ENCODE peak calls at places on chromosomes 16 and 17, in eight cellular contexts. One of them, this sample, is unnamed.

GRCh38 chr17:46751425-46751824 is 67.1 kb downstream of the WNT3 start:
- DNase-seq in AG09319: no peak
- DNase-seq in prostate gland: no peak
- DNase-seq in Panc1: no peak
- DNase-seq in AG08395: no peak
- DNase-seq in cerebellar cortex: no peak
- DNase-seq in renal cortical epithelial cell: no peak
- DNase-seq in cardiac muscle cell: no peak
- DNase-seq in this sample: no peak

GRCh38 chr17:51801626-51802025 is 356.9 kb downstream of the CA10 start:
- DNase-seq in renal cortical epithelial cell: no peak
- DNase-seq in prostate gland: no peak
- DNase-seq in Panc1: no peak
- DNase-seq in cerebellar cortex: no peak
- DNase-seq in cardiac muscle cell: no peak
- DNase-seq in AG08395: no peak
- DNase-seq in AG09319: no peak
- DNase-seq in this sample: no peak

GRCh38 chr16:55184052-55184451 is 140.0 kb upstream of the IRX6 start:
- DNase-seq in Panc1: no peak
- DNase-seq in renal cortical epithelial cell: no peak
- DNase-seq in cardiac muscle cell: no peak
- DNase-seq in AG09319: no peak
- DNase-seq in prostate gland: no peak
- DNase-seq in AG08395: no peak
- DNase-seq in cerebellar cortex: no peak
- DNase-seq in this sample: no peak

GRCh38 chr17:4110152-4110551 is 32.7 kb downstream of the ZZEF1 start:
- DNase-seq in AG09319: no peak
- DNase-seq in cardiac muscle cell: peak
- DNase-seq in Panc1: no peak
- DNase-seq in renal cortical epithelial cell: no peak
- DNase-seq in AG08395: peak
- DNase-seq in prostate gland: no peak
- DNase-seq in cerebellar cortex: no peak
- DNase-seq in this sample: no peak

GRCh38 chr16:71648162-71648561 is 22.2 kb downstream of the MARVELD3 start:
- DNase-seq in Panc1: no peak
- DNase-seq in AG09319: no peak
- DNase-seq in prostate gland: no peak
- DNase-seq in cardiac muscle cell: no peak
- DNase-seq in cerebellar cortex: no peak
- DNase-seq in AG08395: no peak
- DNase-seq in renal cortical epithelial cell: no peak
- DNase-seq in this sample: no peak

GRCh38 chr17:78497115-78497540 is 80.1 kb downstream of the DNAH17 start:
- DNase-seq in Panc1: peak
- DNase-seq in cerebellar cortex: peak
- DNase-seq in prostate gland: peak
- DNase-seq in AG08395: peak
- DNase-seq in AG09319: peak
- DNase-seq in cardiac muscle cell: peak
- DNase-seq in renal cortical epithelial cell: peak
- DNase-seq in this sample: peak

GRCh38 chr16:67546761-67547422 is 15.4 kb upstream of the CTCF start:
- DNase-seq in prostate gland: peak
- DNase-seq in AG09319: no peak
- DNase-seq in Panc1: no peak
- DNase-seq in cerebellar cortex: peak
- DNase-seq in AG08395: peak
- DNase-seq in renal cortical epithelial cell: peak
- DNase-seq in cardiac muscle cell: peak
- DNase-seq in this sample: no peak

GRCh38 chr16:56332464-56333079 is 92.8 kb downstream of the AMFR start:
- DNase-seq in AG09319: no peak
- DNase-seq in cerebellar cortex: peak
- DNase-seq in prostate gland: no peak
- DNase-seq in renal cortical epithelial cell: peak
- DNase-seq in AG08395: peak
- DNase-seq in Panc1: peak
- DNase-seq in cardiac muscle cell: peak
- DNase-seq in this sample: no peak

GRCh38 chr16:85639529-85640253 is 26.6 kb downstream of the GSE1 start:
- DNase-seq in renal cortical epithelial cell: no peak
- DNase-seq in AG09319: no peak
- DNase-seq in cerebellar cortex: no peak
- DNase-seq in cardiac muscle cell: no peak
- DNase-seq in prostate gland: peak
- DNase-seq in AG08395: peak
- DNase-seq in Panc1: no peak
- DNase-seq in this sample: no peak